ENCODE peak calls at places on chromosomes 6 and 20, in eight cellular contexts. O, A, P, K, U, E, N and D are unnamed samples. For H3K4me1, the result is how much of the 10 kb centered on the place peaks cover.

GRCh38 chr6:92047152-92047551 is 1372.2 kb downstream of the EPHA7 start:
- DNase-seq in O (no peak), A (no peak), P (no peak), K (no peak), U (no peak), E (no peak), N (no peak), D (no peak)

GRCh38 chr6:143843689-143844405 is 709 bp downstream of the LTV1 start:
- DNase-seq in O (peak), A (no peak), P (peak), K (no peak), U (no peak), E (no peak), N (no peak), D (no peak)

GRCh38 chr20:13095013-13095412 is 86.2 kb downstream of the SPTLC3 start:
- DNase-seq in O (no peak), A (no peak), P (no peak), K (no peak), U (no peak), E (no peak), N (no peak), D (no peak)

GRCh38 chr20:63132715-63133471 is 83.0 kb downstream of the YTHDF1 start:
- DNase-seq in O (no peak), A (no peak), P (no peak), K (no peak), U (no peak), E (no peak), N (peak), D (no peak)

GRCh38 chr6:104908431-104909139 is 48.3 kb upstream of the LIN28B start:
- DNase-seq in O (no peak), A (no peak), P (no peak), K (no peak), U (no peak), E (no peak), N (no peak), D (no peak)

GRCh38 chr20:6709865-6710595 is 57.5 kb upstream of the BMP2 start:
- DNase-seq in O (peak), A (no peak), P (no peak), K (no peak), U (no peak), E (no peak), N (no peak), D (no peak)

GRCh38 chr20:35820715-35821114 is 48.9 kb downstream of the PHF20 start:
- DNase-seq in O (peak), A (no peak), P (no peak), K (no peak), U (no peak), E (no peak), N (no peak), D (no peak)

GRCh38 chr20:64226686-64227576 is 28.6 kb upstream of the PCMTD2 start:
- DNase-seq in O (no peak), A (no peak), P (no peak), K (no peak), U (no peak), E (no peak), N (no peak), D (no peak)

GRCh38 chr20:2751868-2752630 is 48.4 kb downstream of the CPXM1 start:
- DNase-seq in O (no peak), A (no peak), P (peak), K (no peak), U (peak), E (peak), N (peak), D (no peak)

GRCh38 chr6:56770011-56770520 is 127.4 kb upstream of the DST start:
- DNase-seq in O (peak), A (no peak), P (no peak), K (no peak), U (no peak), E (no peak), N (no peak), D (no peak)

GRCh38 chr6:90375681-90376439 is 79.2 kb upstream of the BACH2 start:
- DNase-seq in O (peak), A (no peak), P (no peak), K (no peak), U (no peak), E (no peak), N (no peak), D (no peak)

GRCh38 chr6:35049346-35049745 is 91.8 kb downstream of the TCP11 start:
- DNase-seq in O (no peak), A (no peak), P (no peak), K (no peak), U (no peak), E (no peak), N (no peak), D (no peak)

GRCh38 chr6:35048631-35049083 is 92.5 kb downstream of the TCP11 start:
- DNase-seq in O (peak), A (no peak), P (peak), K (no peak), U (peak), E (no peak), N (no peak), D (no peak)

GRCh38 chr6:35046862-35047261 is 94.3 kb downstream of the TCP11 start:
- DNase-seq in O (no peak), A (no peak), P (no peak), K (no peak), U (no peak), E (no peak), N (no peak), D (no peak)

GRCh38 chr6:35047265-35048011 is 93.7 kb downstream of the TCP11 start:
- DNase-seq in O (peak), A (no peak), P (no peak), K (no peak), U (no peak), E (no peak), N (no peak), D (no peak)

DNA sequence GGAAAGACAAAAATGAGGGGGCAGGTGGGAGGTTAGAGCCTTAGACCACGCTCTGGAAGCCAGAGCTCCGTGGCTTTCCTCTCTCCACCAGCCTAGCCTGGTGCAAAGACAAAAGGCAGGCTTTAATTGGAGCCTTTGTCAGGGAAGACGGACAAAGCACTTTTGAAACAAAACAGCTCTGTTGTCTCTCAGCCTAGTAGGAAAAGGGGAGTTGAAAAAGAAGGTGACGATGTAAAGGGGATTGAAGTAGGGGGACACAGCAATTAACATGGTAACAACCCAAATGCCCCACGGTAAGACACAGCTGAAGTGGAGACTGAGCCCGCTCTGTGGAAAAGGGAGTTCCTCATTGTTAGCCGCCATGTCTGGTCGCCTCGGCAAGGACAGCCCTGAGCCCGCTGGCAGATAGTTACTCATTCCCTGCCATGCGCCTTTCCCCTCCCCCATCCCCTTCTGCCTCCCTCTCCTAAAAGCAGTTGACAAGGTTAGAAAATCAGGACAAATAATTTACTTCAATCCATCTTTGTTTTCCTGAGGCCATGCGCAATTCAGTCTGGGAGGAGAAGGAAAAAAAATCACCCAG is 93.0 kb downstream of the TCP11 start:
- DNase-seq in O (no peak), A (no peak), P (peak), K (no peak), U (no peak), E (no peak), N (no peak), D (no peak)
- H3K4me1 ChIP-seq in O (under half), A (half or more), P (half or more), K (under half), U (under half), E (half or more), N (under half), D (half or more)

DNA sequence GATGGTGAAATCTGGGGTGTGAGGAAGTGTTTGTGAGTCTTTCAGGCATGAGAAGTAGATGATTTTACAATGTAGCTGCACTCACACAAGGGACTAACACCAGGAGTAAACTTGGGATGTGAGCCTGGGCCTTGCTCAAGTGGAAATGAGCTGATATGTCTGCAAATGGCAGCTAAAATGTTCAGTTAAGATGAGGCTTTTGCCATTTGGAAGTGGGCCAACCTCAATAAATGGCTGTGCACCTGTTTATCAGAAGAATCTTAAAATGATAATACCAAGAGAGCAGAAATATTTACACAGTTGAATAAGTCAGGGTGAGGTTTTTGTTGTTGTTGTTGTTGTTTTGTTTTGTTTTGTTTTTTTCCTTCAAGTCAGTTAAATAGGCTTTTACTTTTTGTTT is 25.7 kb upstream of the KLHL31 start:
- DNase-seq in O (no peak), A (no peak), P (no peak), K (no peak), U (no peak), E (no peak), N (no peak), D (no peak)
- H3K27ac ChIP-seq in O (no peak), A (peak), P (no peak), K (no peak), U (no peak), E (no peak), N (no peak), D (peak)

GRCh38 chr6:128327890-128328289 is 192.5 kb downstream of the PTPRK start:
- DNase-seq in O (peak), A (no peak), P (peak), K (no peak), U (no peak), E (no peak), N (no peak), D (no peak)
- TF ChIP-seq CTCF in O (peak), A (peak), P (peak), K (peak), U (no peak), E (no peak), N (no peak), D (peak)

GRCh38 chr6:15268130-15268908 is 22.4 kb downstream of the JARID2 start:
- DNase-seq in O (no peak), A (no peak), P (peak), K (no peak), U (no peak), E (no peak), N (no peak), D (no peak)
- H3K4me1 ChIP-seq in O (under half), A (under half), P (half or more), K (half or more), U (under half), E (half or more), N (under half), D (half or more)

GRCh38 chr20:14688045-14688444 is 350.6 kb upstream of the FLRT3 start:
- DNase-seq in O (no peak), A (no peak), P (no peak), K (no peak), U (no peak), E (no peak), N (no peak), D (no peak)

GRCh38 chr20:14696937-14697336 is 359.5 kb upstream of the FLRT3 start:
- DNase-seq in O (no peak), A (no peak), P (no peak), K (no peak), U (no peak), E (no peak), N (no peak), D (no peak)

GRCh38 chr20:14687317-14687716 is 349.9 kb upstream of the FLRT3 start:
- DNase-seq in O (no peak), A (no peak), P (no peak), K (no peak), U (no peak), E (no peak), N (no peak), D (no peak)

GRCh38 chr20:14691994-14692393 is 354.6 kb upstream of the FLRT3 start:
- DNase-seq in O (no peak), A (no peak), P (no peak), K (no peak), U (no peak), E (no peak), N (no peak), D (no peak)
- H3K27ac ChIP-seq in O (no peak), A (no peak), P (no peak), K (no peak), U (no peak), E (no peak), N (no peak), D (no peak)

GRCh38 chr6:113854531-113855499 is 2.3 kb upstream of the MARCKS start:
- DNase-seq in O (peak), A (peak), P (peak), K (peak), U (peak), E (peak), N (peak), D (peak)
- TF ChIP-seq CTCF in O (no peak), A (no peak), P (peak), K (no peak), U (no peak), E (no peak), N (no peak), D (no peak)

GRCh38 chr6:167796668-167797031 is 30.1 kb upstream of the AFDN start:
- DNase-seq in O (no peak), A (no peak), P (no peak), K (peak), U (no peak), E (no peak), N (no peak), D (no peak)
- H3K4me1 ChIP-seq in O (under half), A (under half), P (under half), K (under half), U (under half), E (under half), N (under half), D (under half)

GRCh38 chr6:134680021-134680420 is 269.9 kb downstream of the ALDH8A1 start:
- DNase-seq in O (peak), A (no peak), P (no peak), K (no peak), U (no peak), E (no peak), N (no peak), D (no peak)

GRCh38 chr6:134674562-134674961 is 275.3 kb downstream of the ALDH8A1 start:
- DNase-seq in O (no peak), A (no peak), P (peak), K (no peak), U (no peak), E (no peak), N (no peak), D (no peak)

GRCh38 chr6:134675110-134676038 is 274.5 kb downstream of the ALDH8A1 start:
- DNase-seq in O (no peak), A (no peak), P (no peak), K (no peak), U (no peak), E (no peak), N (no peak), D (no peak)

GRCh38 chr6:134678436-134678889 is 271.4 kb downstream of the ALDH8A1 start:
- DNase-seq in O (peak), A (no peak), P (no peak), K (no peak), U (peak), E (peak), N (no peak), D (peak)

GRCh38 chr6:134676307-134677281 is 273.3 kb downstream of the ALDH8A1 start:
- DNase-seq in O (peak), A (no peak), P (no peak), K (no peak), U (no peak), E (peak), N (no peak), D (no peak)
- H3K27ac ChIP-seq in O (no peak), A (no peak), P (no peak), K (no peak), U (no peak), E (peak), N (no peak), D (no peak)

GRCh38 chr6:82097676-82098075 is 149.9 kb downstream of the IBTK start:
- DNase-seq in O (no peak), A (no peak), P (no peak), K (no peak), U (no peak), E (no peak), N (no peak), D (no peak)

GRCh38 chr6:82088978-82089855 is 158.3 kb downstream of the IBTK start:
- DNase-seq in O (peak), A (no peak), P (peak), K (no peak), U (no peak), E (no peak), N (no peak), D (no peak)

GRCh38 chr6:82094166-82094806 is 153.3 kb downstream of the IBTK start:
- DNase-seq in O (no peak), A (no peak), P (no peak), K (no peak), U (no peak), E (no peak), N (no peak), D (no peak)

DNA sequence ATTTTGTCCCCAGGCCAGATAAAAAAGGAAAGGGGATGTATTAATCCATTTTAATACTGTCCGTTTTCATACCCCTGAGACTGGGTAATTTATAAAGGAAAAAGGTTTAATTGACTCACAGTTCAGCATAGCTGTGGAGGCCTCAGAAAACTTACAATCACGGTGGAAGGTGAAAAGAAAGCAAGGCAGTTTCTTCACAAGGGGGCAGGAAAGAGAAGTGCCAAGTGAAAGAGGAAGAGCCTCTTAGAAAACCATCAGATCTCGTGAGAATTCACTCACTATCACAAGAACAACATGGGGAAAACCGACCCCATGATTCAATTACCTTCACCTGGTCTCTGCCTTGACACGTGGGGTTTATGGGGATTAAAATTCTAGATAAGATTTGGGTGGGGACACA is 152.5 kb downstream of the IBTK start:
- DNase-seq in O (no peak), A (no peak), P (no peak), K (no peak), U (no peak), E (no peak), N (no peak), D (no peak)
- TF ChIP-seq CTCF in O (no peak), A (no peak), P (no peak), K (no peak), U (no peak), E (no peak), N (no peak), D (no peak)

DNA sequence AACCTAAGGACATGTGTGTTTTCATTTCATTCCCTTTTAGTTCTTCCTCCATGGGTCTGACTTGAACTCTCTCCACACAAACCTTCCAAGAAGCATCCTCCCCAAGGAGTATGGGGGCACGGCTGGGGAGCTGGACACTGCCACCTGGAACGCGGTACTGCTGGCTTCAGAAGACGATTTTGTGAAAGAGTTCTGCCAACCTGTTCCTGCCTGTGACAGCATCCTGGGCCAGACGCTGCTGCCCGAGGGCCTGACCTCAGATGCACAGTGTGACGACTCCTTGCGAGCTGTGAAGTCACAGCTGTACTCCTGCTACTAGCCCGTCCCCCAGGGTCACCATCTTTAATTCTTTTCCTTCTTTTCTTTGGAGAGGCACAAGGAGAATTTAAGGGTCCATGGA is 13.5 kb downstream of the TTPAL start:
- DNase-seq in O (no peak), A (no peak), P (no peak), K (no peak), U (no peak), E (no peak), N (no peak), D (no peak)
- H3K4me1 ChIP-seq in O (under half), A (under half), P (under half), K (under half), U (under half), E (under half), N (under half), D (under half)